ENCODE peak calls at places on chromosomes 5 and 9, in six cellular contexts. N is SK-N-SH, E is GM03348, M is epithelial cell of esophagus, C is H7, O is neural crest cell. Y is an unnamed sample.

GRCh38 chr9:105338308-105338707 is 93.9 kb downstream of the SLC44A1 start:
- DNase-seq in N (no peak), E (no peak), M (peak), C (no peak), O (no peak), Y (no peak)

GRCh38 chr5:156647034-156647451 is 203.1 kb upstream of the PPP1R2B start:
- DNase-seq in N (no peak), E (no peak), M (no peak), C (no peak), O (no peak), Y (no peak)

GRCh38 chr5:148615644-148616283 is 38.6 kb downstream of the HTR4 start:
- DNase-seq in N (no peak), E (no peak), M (peak), C (no peak), O (no peak), Y (no peak)

GRCh38 chr5:171872666-171873065 is 87.0 kb downstream of the SMIM23 start:
- DNase-seq in N (no peak), E (no peak), M (no peak), C (no peak), O (no peak), Y (no peak)

GRCh38 chr9:20558609-20559016 is 63.7 kb downstream of the MLLT3 start:
- DNase-seq in N (no peak), E (peak), M (peak), C (no peak), O (no peak), Y (no peak)

GRCh38 chr9:137438591-137439157 is 2.5 kb downstream of the ENTPD8 start:
- DNase-seq in N (no peak), E (no peak), M (no peak), C (no peak), O (no peak), Y (peak)

GRCh38 chr9:136088481-136088938 is 6.6 kb downstream of the NACC2 start:
- DNase-seq in N (peak), E (no peak), M (no peak), C (peak), O (no peak), Y (no peak)

GRCh38 chr9:37965116-37965515 is 61.2 kb upstream of the SLC25A51 start:
- DNase-seq in N (no peak), E (no peak), M (peak), C (no peak), O (no peak), Y (no peak)

GRCh38 chr9:130884542-130885421 is 11.8 kb downstream of the QRFP start:
- DNase-seq in N (no peak), E (no peak), M (no peak), C (no peak), O (no peak), Y (peak)

GRCh38 chr5:173293817-173294672 is 34.2 kb downstream of the STC2 start:
- DNase-seq in N (peak), E (peak), M (peak), C (peak), O (peak), Y (peak)

GRCh38 chr9:89372230-89372816 is 54.0 kb downstream of the SECISBP2 start:
- DNase-seq in N (no peak), E (no peak), M (no peak), C (peak), O (no peak), Y (peak)

GRCh38 chr9:137452761-137453642 is 6.1 kb downstream of the NSMF start:
- DNase-seq in N (no peak), E (no peak), M (no peak), C (peak), O (no peak), Y (peak)

GRCh38 chr5:10904862-10905432 is 143.9 kb upstream of the DAP start:
- DNase-seq in N (no peak), E (no peak), M (no peak), C (peak), O (no peak), Y (no peak)

GRCh38 chr9:113042884-113043657 is 13.5 kb downstream of the ZFP37 start:
- DNase-seq in N (no peak), E (no peak), M (peak), C (no peak), O (no peak), Y (no peak)